ENCODE peak calls at places on chromosome 11, in seven cellular contexts. S, F, Y, Q, L, C and T are unnamed samples.

GRCh38 chr11:3111919-3112690 is 53.0 kb downstream of the OSBPL5 start:
- DNase-seq in Q (no peak), F (peak), S (no peak), C (no peak), L (peak), Y (no peak), T (no peak)

GRCh38 chr11:71169328-71169727 is 83.0 kb downstream of the SHANK2 start:
- DNase-seq in C (no peak), F (peak), L (no peak), S (no peak), Q (no peak), Y (no peak), T (no peak)

GRCh38 chr11:56883590-56883989 is 105.1 kb upstream of the OR5AK2 start:
- DNase-seq in F (no peak), L (no peak), S (no peak), C (no peak), Y (no peak), Q (no peak), T (no peak)

GRCh38 chr11:100800202-100800601 is 113.1 kb downstream of the ARHGAP42 start:
- DNase-seq in L (no peak), Y (no peak), Q (no peak), S (no peak), C (no peak), F (no peak), T (no peak)

GRCh38 chr11:111530091-111530490 is 10.4 kb upstream of the LAYN start:
- DNase-seq in F (no peak), S (no peak), Y (no peak), C (no peak), L (no peak), Q (no peak), T (no peak)

GRCh38 chr11:2790581-2790925 is 90.8 kb upstream of the KCNQ1OT1 start:
- DNase-seq in Y (no peak), C (no peak), L (no peak), Q (no peak), F (peak), S (no peak), T (no peak)

GRCh38 chr11:72736452-72737069 is 15.6 kb downstream of the ARAP1 start:
- DNase-seq in C (peak), L (peak), S (no peak), Q (peak), Y (no peak), F (peak), T (peak)

GRCh38 chr11:1472180-1473005 is 14.2 kb downstream of the MOB2 start:
- DNase-seq in Q (no peak), Y (no peak), S (no peak), L (no peak), F (no peak), C (no peak), T (no peak)

GRCh38 chr11:89491141-89491690 is at the start of gene NOX4:
- DNase-seq in L (peak), Q (no peak), C (peak), F (peak), S (no peak), Y (peak), T (no peak)

GRCh38 chr11:2445107-2445947 is 519 bp downstream of the KCNQ1 start:
- DNase-seq in Y (no peak), F (no peak), C (no peak), S (peak), Q (no peak), L (no peak), T (no peak)

GRCh38 chr11:84408946-84409411 is 1122.8 kb upstream of the CCDC90B start:
- DNase-seq in L (no peak), Y (no peak), C (no peak), F (no peak), Q (no peak), S (no peak), T (no peak)

GRCh38 chr11:74641289-74641688 is 48.9 kb downstream of the POLD3 start:
- DNase-seq in F (no peak), L (no peak), Q (no peak), Y (no peak), S (no peak), C (no peak), T (no peak)

GRCh38 chr11:37512156-37512780 is 914.2 kb upstream of the RAG2 start:
- DNase-seq in C (no peak), L (no peak), Q (no peak), Y (no peak), S (no peak), F (no peak), T (no peak)

GRCh38 chr11:111777094-111778046 is 11.2 kb upstream of the PPP2R1B start:
- DNase-seq in C (peak), F (no peak), Y (peak), L (peak), Q (peak), S (peak), T (peak)

GRCh38 chr11:134120143-134120850 is 51.4 kb downstream of the JAM3 start:
- DNase-seq in C (peak), F (peak), L (peak), S (peak), Y (no peak), Q (no peak), T (no peak)

GRCh38 chr11:69121621-69122336 is 34.0 kb upstream of the SMIM38 start:
- DNase-seq in Y (no peak), C (no peak), L (no peak), Q (no peak), F (no peak), S (no peak), T (no peak)

GRCh38 chr11:6586434-6587359 is 16.7 kb downstream of the RRP8 start:
- DNase-seq in Q (no peak), Y (no peak), S (peak), F (no peak), C (no peak), L (no peak), T (no peak)

GRCh38 chr11:107293677-107294344 is 163.8 kb downstream of the CWF19L2 start:
- DNase-seq in C (no peak), F (no peak), Q (no peak), S (no peak), L (no peak), Y (no peak), T (no peak)

GRCh38 chr11:129871914-129872313 is 23.5 kb downstream of the NFRKB start:
- DNase-seq in Q (no peak), C (no peak), L (no peak), S (no peak), F (no peak), Y (no peak), T (no peak)

GRCh38 chr11:86497310-86497709 is 122.6 kb downstream of the CCDC81 start:
- DNase-seq in C (no peak), S (no peak), F (no peak), Y (no peak), L (peak), Q (no peak), T (no peak)

GRCh38 chr11:131858495-131858894 is 488.1 kb downstream of the NTM start:
- DNase-seq in L (no peak), S (no peak), Q (no peak), Y (no peak), F (no peak), C (no peak), T (no peak)

GRCh38 chr11:104064016-104064630 is 27.7 kb downstream of the DDI1 start:
- DNase-seq in L (no peak), Y (no peak), F (no peak), Q (no peak), C (no peak), S (no peak), T (no peak)

GRCh38 chr11:119441898-119442243 is 18.9 kb upstream of the THY1 start:
- DNase-seq in Y (no peak), Q (no peak), L (no peak), F (no peak), S (no peak), C (no peak), T (no peak)

GRCh38 chr11:17066691-17067090 is 10.8 kb downstream of the RPS13 start:
- DNase-seq in Y (no peak), F (no peak), C (no peak), Q (no peak), S (no peak), L (no peak), T (no peak)

GRCh38 chr11:2400069-2400760 is at the start of gene TSSC4:
- DNase-seq in L (peak), S (peak), F (peak), Q (peak), C (peak), Y (peak), T (peak)

GRCh38 chr11:58561394-58562102 is 14.1 kb downstream of the LPXN start:
- DNase-seq in C (no peak), Y (no peak), S (no peak), L (no peak), F (no peak), Q (no peak), T (no peak)

GRCh38 chr11:129972596-129972995 is 30.0 kb downstream of the PRDM10 start:
- DNase-seq in Y (no peak), S (no peak), C (no peak), Q (no peak), F (no peak), L (no peak), T (no peak)

GRCh38 chr11:126635511-126635910 is 280.0 kb downstream of the ST3GAL4 start:
- DNase-seq in C (no peak), Y (no peak), Q (no peak), F (no peak), S (no peak), L (no peak), T (no peak)

DNA sequence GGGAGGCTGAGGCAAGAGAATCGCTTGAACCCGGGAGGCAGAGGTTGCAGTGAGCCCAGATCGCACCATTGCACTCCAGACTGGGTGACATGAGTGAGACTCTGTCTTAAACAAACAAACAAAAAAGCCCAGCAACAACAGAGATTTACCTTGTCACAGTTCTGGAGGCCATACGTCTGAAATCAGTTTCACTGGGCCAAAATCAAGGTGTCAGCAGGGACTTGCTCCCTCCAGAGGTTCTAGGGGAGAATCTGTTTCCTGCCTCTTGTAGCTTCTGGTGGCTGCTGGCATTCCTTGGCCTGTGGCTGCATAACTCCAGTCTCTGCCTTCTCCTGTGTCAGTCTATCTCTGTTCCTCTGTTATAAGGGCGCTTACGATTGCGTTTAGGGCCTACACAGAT is 1.5 kb downstream of the DDX10 start:
- DNase-seq in L (no peak), S (no peak), C (no peak), Q (no peak), Y (no peak), F (no peak), T (no peak)
- TF ChIP-seq CTCF in L (no peak), S (no peak), C (no peak), Q (no peak), Y (no peak), F (no peak), T (no peak)

GRCh38 chr11:14413307-14414072 is 54.5 kb upstream of the RRAS2 start:
- DNase-seq in L (peak), Q (no peak), C (peak), Y (peak), F (peak), S (no peak), T (no peak)
- TF ChIP-seq CTCF in L (peak), Q (no peak), C (peak), Y (peak), F (no peak), S (peak), T (no peak)

GRCh38 chr11:61124574-61125309 is 22.5 kb downstream of the CD5 start:
- DNase-seq in C (no peak), F (no peak), S (no peak), L (no peak), Q (no peak), Y (no peak), T (no peak)

GRCh38 chr11:61127991-61128390 is 25.7 kb downstream of the CD5 start:
- DNase-seq in C (no peak), Q (no peak), L (no peak), Y (no peak), F (no peak), S (no peak), T (no peak)

GRCh38 chr11:61125310-61125684 is 23.0 kb downstream of the CD5 start:
- DNase-seq in Y (no peak), C (no peak), S (no peak), F (no peak), Q (no peak), L (no peak), T (no peak)

GRCh38 chr11:61123775-61124571 is 21.7 kb downstream of the CD5 start:
- DNase-seq in Q (no peak), F (no peak), C (no peak), Y (no peak), L (no peak), S (no peak), T (no peak)

GRCh38 chr11:61126266-61126665 is 24.0 kb downstream of the CD5 start:
- DNase-seq in S (no peak), L (no peak), F (no peak), C (no peak), Q (no peak), Y (peak), T (no peak)
- TF ChIP-seq CTCF in S (no peak), L (no peak), F (no peak), C (no peak), Q (no peak), Y (no peak), T (peak)

GRCh38 chr11:28137832-28138231 is 29.6 kb downstream of the METTL15 start:
- DNase-seq in Y (peak), L (no peak), C (no peak), S (no peak), Q (no peak), F (no peak), T (no peak)

GRCh38 chr11:28140689-28141455 is 32.7 kb downstream of the METTL15 start:
- DNase-seq in Y (no peak), C (no peak), S (no peak), L (no peak), Q (no peak), F (no peak), T (no peak)

GRCh38 chr11:28142724-28143123 is 34.5 kb downstream of the METTL15 start:
- DNase-seq in Y (no peak), L (no peak), Q (no peak), F (no peak), S (no peak), C (no peak), T (no peak)

GRCh38 chr11:28144808-28145207 is 36.6 kb downstream of the METTL15 start:
- DNase-seq in S (no peak), Y (no peak), C (no peak), L (peak), Q (no peak), F (no peak), T (no peak)

GRCh38 chr11:28139848-28140415 is 31.7 kb downstream of the METTL15 start:
- DNase-seq in L (no peak), F (no peak), S (no peak), C (no peak), Q (no peak), Y (no peak), T (no peak)
- TF ChIP-seq CTCF in L (no peak), F (no peak), S (no peak), C (no peak), Q (no peak), Y (no peak), T (no peak)

DNA sequence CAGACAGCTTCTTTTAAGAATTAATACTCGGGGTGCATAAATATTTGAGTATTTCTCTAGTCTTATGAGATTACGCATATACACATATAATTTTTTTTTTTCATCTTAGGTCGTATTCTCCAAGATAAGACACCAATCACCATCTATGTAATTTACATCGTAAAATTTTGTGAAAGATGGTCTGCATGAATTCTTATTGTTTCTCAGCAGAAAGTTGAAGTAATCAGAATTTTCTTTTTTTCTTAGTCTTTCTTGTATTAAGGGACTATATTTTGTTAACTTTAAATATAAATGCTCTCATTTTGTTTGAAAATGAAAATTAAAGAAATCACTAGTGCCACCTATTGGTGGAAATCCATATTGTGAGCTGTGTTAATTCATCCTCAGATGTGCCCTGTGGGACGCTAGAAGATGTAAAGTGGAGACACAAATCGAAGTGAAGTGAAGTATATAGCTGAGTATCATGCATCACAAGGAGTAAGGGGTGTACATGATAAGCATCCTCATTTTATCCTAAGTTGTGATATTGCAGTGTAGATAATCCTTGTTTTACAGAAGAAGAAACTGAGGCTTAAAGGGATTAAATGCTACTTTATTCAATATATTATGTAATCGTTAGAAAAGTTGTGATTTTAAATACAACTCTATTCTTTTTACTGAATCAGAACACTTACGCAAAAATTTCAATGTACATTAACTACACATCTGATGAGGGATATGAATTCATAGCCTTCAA is 2084.3 kb downstream of the LRRC4C start:
- DNase-seq in C (peak), S (no peak), L (peak), Y (peak), Q (no peak), F (no peak), T (peak)
- TF ChIP-seq CTCF in C (peak), S (peak), L (peak), Y (peak), Q (peak), F (peak), T (peak)

GRCh38 chr11:42524534-42525227 is 787.1 kb upstream of the API5 start:
- DNase-seq in L (no peak), Q (peak), Y (peak), C (peak), F (peak), S (peak), T (peak)
- TF ChIP-seq CTCF in L (peak), Q (peak), Y (peak), C (peak), F (peak), S (peak), T (peak)

GRCh38 chr11:35347173-35347878 is 72.0 kb downstream of the SLC1A2 start:
- DNase-seq in L (no peak), Y (no peak), C (no peak), Q (no peak), F (no peak), S (no peak), T (no peak)
- TF ChIP-seq CTCF in L (no peak), Y (no peak), C (no peak), Q (no peak), F (no peak), S (no peak), T (no peak)

GRCh38 chr11:8002676-8003075 is 15.5 kb downstream of the EIF3F start:
- DNase-seq in S (no peak), Q (no peak), Y (no peak), F (no peak), C (no peak), L (no peak), T (no peak)

GRCh38 chr11:8006349-8006977 is 19.3 kb downstream of the EIF3F start:
- DNase-seq in Q (peak), L (peak), C (peak), S (peak), Y (peak), F (no peak), T (peak)

GRCh38 chr11:8005556-8005955 is 18.4 kb downstream of the EIF3F start:
- DNase-seq in L (no peak), Q (no peak), S (no peak), F (no peak), C (no peak), Y (no peak), T (no peak)

GRCh38 chr11:8003187-8003586 is 16.1 kb downstream of the EIF3F start:
- DNase-seq in Y (no peak), Q (no peak), S (no peak), C (no peak), L (no peak), F (no peak), T (no peak)

GRCh38 chr11:8004008-8004407 is 16.9 kb downstream of the EIF3F start:
- DNase-seq in Y (no peak), L (no peak), Q (no peak), C (no peak), S (no peak), F (no peak), T (no peak)
- TF ChIP-seq CTCF in Y (no peak), L (no peak), Q (no peak), C (no peak), S (no peak), F (no peak), T (no peak)